ENCODE peak calls at places on chromosomes 11 and 22, in seven cellular contexts. M, E, A, T, F, B and N are unnamed samples.

GRCh38 chr11:121236115-121237001 is 56.2 kb upstream of the SC5D start:
- DNase-seq in B (no peak), F (peak; percentile 25), E (no peak), A (no peak), T (peak; percentile 6), M (no peak), N (no peak)

GRCh38 chr11:69540118-69541000 is 58.9 kb downstream of the LINC01488 start:
- DNase-seq in A (no peak), T (peak; percentile 30), F (peak; percentile 62), B (no peak), M (no peak), E (peak; percentile 69), N (no peak)

GRCh38 chr11:35934981-35935380 is 8.9 kb upstream of the LDLRAD3 start:
- DNase-seq in A (no peak), T (no peak), B (no peak), F (no peak), E (no peak), M (no peak), N (no peak)

GRCh38 chr11:105148241-105148640 is 8.7 kb upstream of the CARD18 start:
- DNase-seq in T (no peak), E (no peak), B (no peak), F (no peak), A (no peak), M (no peak), N (no peak)

GRCh38 chr11:134332189-134332631 is 422 bp downstream of the GLB1L2 start:
- DNase-seq in B (no peak), M (no peak), F (peak; percentile 75), T (peak; percentile 47), E (no peak), A (peak; percentile 32), N (no peak)

GRCh38 chr11:84800755-84801346 is 826.3 kb downstream of the DLG2 start:
- DNase-seq in B (no peak), M (no peak), T (no peak), A (no peak), E (no peak), F (peak; percentile 39), N (no peak)

GRCh38 chr11:127217941-127218615 is 217.5 kb upstream of the KIRREL3 start:
- DNase-seq in M (no peak), F (no peak), B (no peak), A (no peak), T (no peak), E (no peak), N (no peak)

GRCh38 chr11:12693485-12694181 is 19.4 kb downstream of the TEAD1 start:
- DNase-seq in E (no peak), B (no peak), A (peak; percentile 26), T (no peak), F (no peak), M (no peak), N (no peak)

GRCh38 chr11:70853103-70853830 is 399.1 kb downstream of the SHANK2 start:
- DNase-seq in B (no peak), E (no peak), T (no peak), A (no peak), F (no peak), M (no peak), N (no peak)

GRCh38 chr11:26777276-26777939 is 55.5 kb upstream of the SLC5A12 start:
- DNase-seq in F (no peak), B (no peak), A (no peak), T (no peak), M (no peak), E (no peak), N (no peak)

GRCh38 chr22:20131593-20131855 is at the start of gene ZDHHC8:
- DNase-seq in A (peak; percentile 66), B (no peak), F (no peak), E (no peak), T (no peak), M (no peak), N (no peak)

GRCh38 chr11:134758342-134758931 is 346.4 kb upstream of the B3GAT1 start:
- DNase-seq in T (no peak), E (no peak), B (no peak), A (no peak), F (no peak), M (no peak), N (no peak)

GRCh38 chr11:124313849-124314248 is at the start of gene OR8D1:
- DNase-seq in E (no peak), A (no peak), M (no peak), T (no peak), B (no peak), F (no peak), N (no peak)